ENCODE peak calls at places on chromosomes 1 and 21, in eight cellular contexts. One of them, this sample, is unnamed.

GRCh38 chr1:111471012-111471411 is 2.8 kb upstream of the C1orf162 start:
- DNase-seq in K562: no peak
- DNase-seq in GM23338: no peak
- DNase-seq in hepatocyte: no peak
- DNase-seq in MM.1S: no peak
- DNase-seq in astrocyte: no peak
- DNase-seq in PC-3: no peak
- DNase-seq in neural progenitor cell: no peak
- DNase-seq in this sample: no peak

GRCh38 chr1:30618335-30618747 is 105.0 kb downstream of the MATN1 start:
- DNase-seq in astrocyte: peak; percentile 5
- DNase-seq in MM.1S: no peak
- DNase-seq in PC-3: peak; percentile 31
- DNase-seq in hepatocyte: peak; percentile 19
- DNase-seq in neural progenitor cell: no peak
- DNase-seq in GM23338: no peak
- DNase-seq in K562: no peak
- DNase-seq in this sample: peak; percentile 30

GRCh38 chr1:233505130-233505529 is 108.8 kb upstream of the KCNK1 start:
- DNase-seq in PC-3: peak; percentile 23
- DNase-seq in GM23338: no peak
- DNase-seq in astrocyte: no peak
- DNase-seq in hepatocyte: no peak
- DNase-seq in K562: no peak
- DNase-seq in MM.1S: peak; percentile 8
- DNase-seq in neural progenitor cell: no peak
- DNase-seq in this sample: no peak

GRCh38 chr1:221937155-221937953 is 195.5 kb upstream of the DUSP10 start:
- DNase-seq in hepatocyte: no peak
- DNase-seq in MM.1S: no peak
- DNase-seq in GM23338: no peak
- DNase-seq in neural progenitor cell: no peak
- DNase-seq in astrocyte: no peak
- DNase-seq in PC-3: no peak
- DNase-seq in K562: no peak
- DNase-seq in this sample: no peak

GRCh38 chr1:207959141-207959825 is 48.4 kb upstream of the CD34 start:
- DNase-seq in hepatocyte: peak; percentile 62
- DNase-seq in K562: no peak
- DNase-seq in PC-3: no peak
- DNase-seq in astrocyte: peak; percentile 40
- DNase-seq in GM23338: peak; percentile 77
- DNase-seq in MM.1S: no peak
- DNase-seq in neural progenitor cell: peak; percentile 66
- DNase-seq in this sample: peak; percentile 96

GRCh38 chr21:20276377-20276776 is 721.8 kb upstream of the NCAM2 start:
- DNase-seq in astrocyte: no peak
- DNase-seq in MM.1S: no peak
- DNase-seq in neural progenitor cell: no peak
- DNase-seq in hepatocyte: no peak
- DNase-seq in PC-3: no peak
- DNase-seq in K562: no peak
- DNase-seq in GM23338: peak; percentile 46
- DNase-seq in this sample: no peak

GRCh38 chr1:12541274-12542137 is 76.5 kb downstream of the DHRS3 start:
- DNase-seq in neural progenitor cell: peak; percentile 51
- DNase-seq in MM.1S: no peak
- DNase-seq in astrocyte: peak; percentile 86
- DNase-seq in K562: peak; percentile 93
- DNase-seq in PC-3: no peak
- DNase-seq in hepatocyte: peak; percentile 48
- DNase-seq in GM23338: no peak
- DNase-seq in this sample: peak; percentile 91

GRCh38 chr21:15289896-15290841 is 225.4 kb upstream of the NRIP1 start:
- DNase-seq in K562: peak; percentile 77
- DNase-seq in MM.1S: peak; percentile 91
- DNase-seq in astrocyte: no peak
- DNase-seq in neural progenitor cell: peak; percentile 87
- DNase-seq in GM23338: peak; percentile 86
- DNase-seq in PC-3: no peak
- DNase-seq in hepatocyte: peak; percentile 62
- DNase-seq in this sample: no peak

GRCh38 chr1:152386940-152387339 is 27.1 kb downstream of the CRNN start:
- DNase-seq in MM.1S: no peak
- DNase-seq in astrocyte: no peak
- DNase-seq in PC-3: no peak
- DNase-seq in GM23338: no peak
- DNase-seq in hepatocyte: no peak
- DNase-seq in K562: no peak
- DNase-seq in neural progenitor cell: no peak
- DNase-seq in this sample: no peak

GRCh38 chr1:232865118-232865931 is 60.1 kb downstream of the MAP10 start:
- DNase-seq in astrocyte: peak; percentile 22
- DNase-seq in hepatocyte: no peak
- DNase-seq in neural progenitor cell: no peak
- DNase-seq in GM23338: no peak
- DNase-seq in K562: no peak
- DNase-seq in PC-3: no peak
- DNase-seq in MM.1S: no peak
- DNase-seq in this sample: no peak

GRCh38 chr21:43209575-43210453 is 41.0 kb downstream of the CRYAA start:
- DNase-seq in PC-3: peak; percentile 94
- DNase-seq in astrocyte: peak; percentile 85
- DNase-seq in GM23338: no peak
- DNase-seq in MM.1S: no peak
- DNase-seq in neural progenitor cell: no peak
- DNase-seq in K562: peak; percentile 29
- DNase-seq in hepatocyte: peak; percentile 82
- DNase-seq in this sample: peak; percentile 80

GRCh38 chr1:202811296-202812175 is 782 bp downstream of the PCAT6 start:
- DNase-seq in neural progenitor cell: no peak
- DNase-seq in GM23338: peak; percentile 67
- DNase-seq in MM.1S: no peak
- DNase-seq in astrocyte: no peak
- DNase-seq in hepatocyte: peak; percentile 54
- DNase-seq in K562: peak; percentile 44
- DNase-seq in PC-3: no peak
- DNase-seq in this sample: peak; percentile 82

GRCh38 chr1:29358183-29358582 is 121.9 kb downstream of the PTPRU start:
- DNase-seq in K562: no peak
- DNase-seq in astrocyte: no peak
- DNase-seq in GM23338: no peak
- DNase-seq in hepatocyte: no peak
- DNase-seq in neural progenitor cell: no peak
- DNase-seq in PC-3: no peak
- DNase-seq in MM.1S: no peak
- DNase-seq in this sample: no peak

GRCh38 chr1:24096009-24096736 is 15.8 kb downstream of the MYOM3 start:
- DNase-seq in hepatocyte: no peak
- DNase-seq in K562: no peak
- DNase-seq in MM.1S: no peak
- DNase-seq in neural progenitor cell: no peak
- DNase-seq in astrocyte: no peak
- DNase-seq in PC-3: no peak
- DNase-seq in GM23338: no peak
- DNase-seq in this sample: peak; percentile 77

GRCh38 chr1:3656450-3657095 is 4.3 kb downstream of the TP73 start:
- DNase-seq in MM.1S: no peak
- DNase-seq in hepatocyte: no peak
- DNase-seq in neural progenitor cell: no peak
- DNase-seq in PC-3: no peak
- DNase-seq in astrocyte: no peak
- DNase-seq in K562: no peak
- DNase-seq in GM23338: no peak
- DNase-seq in this sample: no peak

GRCh38 chr1:21397813-21398188 is 42.1 kb upstream of the NBPF3 start:
- DNase-seq in MM.1S: no peak
- DNase-seq in K562: peak; percentile 40
- DNase-seq in astrocyte: peak; percentile 6
- DNase-seq in GM23338: peak; percentile 85
- DNase-seq in hepatocyte: no peak
- DNase-seq in neural progenitor cell: peak; percentile 75
- DNase-seq in PC-3: no peak
- DNase-seq in this sample: no peak

GRCh38 chr1:208668991-208669390 is 424.8 kb upstream of the PLXNA2 start:
- DNase-seq in neural progenitor cell: peak; percentile 44
- DNase-seq in K562: no peak
- DNase-seq in hepatocyte: peak; percentile 22
- DNase-seq in GM23338: peak; percentile 30
- DNase-seq in PC-3: peak; percentile 37
- DNase-seq in astrocyte: no peak
- DNase-seq in MM.1S: peak; percentile 29
- DNase-seq in this sample: no peak

GRCh38 chr1:121538943-121539575 is 354.3 kb downstream of the SRGAP2C start:
- DNase-seq in astrocyte: no peak
- DNase-seq in GM23338: no peak
- DNase-seq in MM.1S: no peak
- DNase-seq in hepatocyte: no peak
- DNase-seq in neural progenitor cell: no peak
- DNase-seq in K562: no peak
- DNase-seq in PC-3: no peak
- DNase-seq in this sample: peak; percentile 58

GRCh38 chr21:25350056-25350455 is 257.2 kb downstream of the MRPL39 start:
- DNase-seq in PC-3: peak; percentile 78
- DNase-seq in K562: peak; percentile 11
- DNase-seq in astrocyte: no peak
- DNase-seq in MM.1S: no peak
- DNase-seq in neural progenitor cell: peak; percentile 43
- DNase-seq in hepatocyte: peak; percentile 12
- DNase-seq in GM23338: peak; percentile 80
- DNase-seq in this sample: peak; percentile 15

DNA sequence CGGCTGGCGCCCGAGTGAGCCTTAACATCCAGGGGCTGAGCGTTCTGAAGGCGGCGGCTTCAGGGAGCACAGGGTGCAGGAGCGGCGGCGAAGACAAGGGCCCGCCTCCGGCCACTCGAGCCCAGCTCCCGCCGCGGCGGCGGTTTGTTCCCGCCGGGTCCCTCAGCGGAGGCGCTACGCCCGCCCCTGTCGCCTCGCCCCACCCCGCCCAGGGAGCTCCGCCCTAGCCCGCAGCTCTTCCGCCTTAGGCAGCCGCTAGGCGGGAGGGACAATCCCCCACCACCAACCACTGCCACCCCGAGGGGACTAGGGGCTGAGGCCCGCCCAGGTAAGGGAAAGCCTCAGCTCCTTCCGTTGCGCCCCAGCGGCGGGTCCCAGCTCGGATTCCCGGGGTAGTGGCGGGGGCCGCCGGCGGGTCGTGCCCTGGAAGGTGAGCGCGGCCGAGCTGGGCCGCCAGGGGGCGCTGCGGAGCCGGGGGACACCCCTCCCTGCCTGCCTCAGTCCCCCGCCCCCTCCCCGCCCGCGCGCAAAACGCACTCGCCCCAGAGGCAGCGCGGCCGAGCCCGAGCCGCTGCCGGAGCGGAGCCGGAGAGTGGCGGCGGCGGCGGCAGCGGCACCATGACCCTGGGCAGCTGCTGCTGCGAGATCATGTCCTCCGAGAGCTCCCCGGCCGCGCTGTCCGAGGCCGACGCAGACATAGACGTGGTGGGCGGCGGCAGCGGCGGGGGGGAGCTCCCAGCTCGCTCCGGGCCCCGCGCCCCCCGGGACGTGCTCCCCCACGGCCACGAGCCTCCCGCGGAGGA is at the start of gene FOXD2:
- DNase-seq in astrocyte: peak; percentile 14
- DNase-seq in hepatocyte: peak; percentile 92
- DNase-seq in MM.1S: peak; percentile 92
- DNase-seq in PC-3: peak; percentile 86
- DNase-seq in neural progenitor cell: peak; percentile 93
- DNase-seq in K562: peak; percentile 95
- DNase-seq in GM23338: peak; percentile 82
- DNase-seq in this sample: peak; percentile 100
- H3K4me2 ChIP-seq in astrocyte: peak within 1 kb of the TSS; percentile 85
- H3K4me2 ChIP-seq in hepatocyte: peak within 1 kb of the TSS; percentile 97
- H3K4me2 ChIP-seq in MM.1S: peak within 1 kb of the TSS; percentile 88
- H3K4me2 ChIP-seq in PC-3: peak within 1 kb of the TSS; percentile 94
- H3K4me2 ChIP-seq in neural progenitor cell: peak within 1 kb of the TSS; percentile 80
- H3K4me2 ChIP-seq in K562: peak within 1 kb of the TSS; percentile 91
- H3K4me2 ChIP-seq in GM23338: peak within 1 kb of the TSS; percentile 85
- H3K4me2 ChIP-seq in this sample: peak within 1 kb of the TSS; percentile 90

GRCh38 chr1:160407819-160408801 is 7.7 kb downstream of the VANGL2 start:
- DNase-seq in hepatocyte: no peak
- DNase-seq in MM.1S: no peak
- DNase-seq in GM23338: no peak
- DNase-seq in K562: no peak
- DNase-seq in PC-3: peak; percentile 84
- DNase-seq in neural progenitor cell: no peak
- DNase-seq in astrocyte: peak; percentile 41
- DNase-seq in this sample: no peak

GRCh38 chr1:160404094-160404493 is 3.7 kb downstream of the VANGL2 start:
- DNase-seq in astrocyte: no peak
- DNase-seq in hepatocyte: peak; percentile 1
- DNase-seq in GM23338: no peak
- DNase-seq in K562: no peak
- DNase-seq in neural progenitor cell: no peak
- DNase-seq in MM.1S: no peak
- DNase-seq in PC-3: no peak
- DNase-seq in this sample: peak; percentile 79

GRCh38 chr1:160408864-160409263 is 8.5 kb downstream of the VANGL2 start:
- DNase-seq in PC-3: no peak
- DNase-seq in neural progenitor cell: no peak
- DNase-seq in GM23338: no peak
- DNase-seq in hepatocyte: no peak
- DNase-seq in MM.1S: no peak
- DNase-seq in K562: no peak
- DNase-seq in astrocyte: no peak
- DNase-seq in this sample: no peak

GRCh38 chr1:160405331-160405877 is 5.0 kb downstream of the VANGL2 start:
- DNase-seq in neural progenitor cell: no peak
- DNase-seq in K562: no peak
- DNase-seq in astrocyte: no peak
- DNase-seq in hepatocyte: peak; percentile 2
- DNase-seq in GM23338: no peak
- DNase-seq in PC-3: no peak
- DNase-seq in MM.1S: no peak
- DNase-seq in this sample: no peak

GRCh38 chr1:160406131-160406968 is 6.0 kb downstream of the VANGL2 start:
- DNase-seq in GM23338: no peak
- DNase-seq in PC-3: peak; percentile 47
- DNase-seq in neural progenitor cell: peak; percentile 0
- DNase-seq in K562: no peak
- DNase-seq in astrocyte: no peak
- DNase-seq in hepatocyte: no peak
- DNase-seq in MM.1S: peak; percentile 3
- DNase-seq in this sample: no peak
- H3K4me2 ChIP-seq in GM23338: no peak overlapping the region
- H3K4me2 ChIP-seq in PC-3: peak overlapping the region; percentile 7
- H3K4me2 ChIP-seq in neural progenitor cell: peak overlapping the region; percentile 12
- H3K4me2 ChIP-seq in K562: no peak overlapping the region
- H3K4me2 ChIP-seq in astrocyte: no peak overlapping the region
- H3K4me2 ChIP-seq in hepatocyte: no peak overlapping the region
- H3K4me2 ChIP-seq in MM.1S: no peak overlapping the region
- H3K4me2 ChIP-seq in this sample: no peak overlapping the region

GRCh38 chr1:37867784-37868183 is 8.4 kb upstream of the MTF1 start:
- DNase-seq in neural progenitor cell: no peak
- DNase-seq in astrocyte: no peak
- DNase-seq in K562: peak; percentile 25
- DNase-seq in hepatocyte: no peak
- DNase-seq in PC-3: no peak
- DNase-seq in GM23338: peak; percentile 57
- DNase-seq in MM.1S: no peak
- DNase-seq in this sample: no peak
- H3K4me2 ChIP-seq in neural progenitor cell: no peak overlapping the region
- H3K4me2 ChIP-seq in astrocyte: no peak overlapping the region
- H3K4me2 ChIP-seq in K562: no peak overlapping the region
- H3K4me2 ChIP-seq in hepatocyte: no peak overlapping the region
- H3K4me2 ChIP-seq in PC-3: no peak overlapping the region
- H3K4me2 ChIP-seq in GM23338: no peak overlapping the region
- H3K4me2 ChIP-seq in MM.1S: no peak overlapping the region
- H3K4me2 ChIP-seq in this sample: no peak overlapping the region

GRCh38 chr1:92907949-92908684 is 53.1 kb downstream of the DIPK1A start:
- DNase-seq in PC-3: peak; percentile 63
- DNase-seq in MM.1S: no peak
- DNase-seq in K562: no peak
- DNase-seq in hepatocyte: no peak
- DNase-seq in neural progenitor cell: no peak
- DNase-seq in GM23338: no peak
- DNase-seq in astrocyte: peak; percentile 36
- DNase-seq in this sample: no peak
- H3K4me2 ChIP-seq in PC-3: peak overlapping the region; percentile 58
- H3K4me2 ChIP-seq in MM.1S: no peak overlapping the region
- H3K4me2 ChIP-seq in K562: no peak overlapping the region
- H3K4me2 ChIP-seq in hepatocyte: no peak overlapping the region
- H3K4me2 ChIP-seq in neural progenitor cell: no peak overlapping the region
- H3K4me2 ChIP-seq in GM23338: no peak overlapping the region
- H3K4me2 ChIP-seq in astrocyte: no peak overlapping the region
- H3K4me2 ChIP-seq in this sample: no peak overlapping the region